ENCODE peak calls at places on chromosomes 3 and 15, in nine cellular contexts. M, L, B, O, X, K, A, E and D are unnamed samples.

GRCh38 chr3:35664460-35664919 is 25.2 kb downstream of the ARPP21 start:
- DNase-seq in M (peak; percentile 93), L (peak; percentile 61), B (no peak), O (peak; percentile 67), X (no peak), K (no peak), A (no peak), E (peak; percentile 45), D (no peak)

GRCh38 chr15:76209948-76210347 is 101.3 kb downstream of the ETFA start:
- DNase-seq in M (no peak), L (no peak), B (no peak), O (no peak), X (no peak), K (no peak), A (no peak), E (no peak), D (no peak)

GRCh38 chr15:45637552-45638033 is 2.8 kb downstream of the SQOR start:
- DNase-seq in M (peak; percentile 67), L (no peak), B (peak; percentile 67), O (peak; percentile 69), X (peak; percentile 32), K (peak; percentile 57), A (peak; percentile 71), E (peak; percentile 74), D (no peak)

GRCh38 chr15:51401065-51401780 is 59.8 kb downstream of the GLDN start:
- DNase-seq in M (no peak), L (no peak), B (no peak), O (no peak), X (no peak), K (no peak), A (no peak), E (no peak), D (no peak)

GRCh38 chr15:58484794-58485600 is 53.2 kb downstream of the LIPC start:
- DNase-seq in M (no peak), L (no peak), B (no peak), O (no peak), X (no peak), K (no peak), A (no peak), E (peak; percentile 76), D (no peak)

GRCh38 chr15:33587773-33588172 is 277.0 kb downstream of the RYR3 start:
- DNase-seq in M (no peak), L (no peak), B (no peak), O (no peak), X (no peak), K (no peak), A (no peak), E (no peak), D (no peak)

GRCh38 chr3:194727435-194728128 is 41.9 kb downstream of the FAM43A start:
- DNase-seq in M (no peak), L (no peak), B (no peak), O (no peak), X (no peak), K (no peak), A (no peak), E (no peak), D (no peak)

GRCh38 chr3:131033480-131034080 is 6.9 kb downstream of the NEK11 start:
- DNase-seq in M (no peak), L (no peak), B (no peak), O (no peak), X (peak; percentile 14), K (no peak), A (no peak), E (no peak), D (no peak)

GRCh38 chr3:99012051-99012450 is 110.6 kb upstream of the DCBLD2 start:
- DNase-seq in M (peak; percentile 85), L (no peak), B (no peak), O (no peak), X (no peak), K (no peak), A (no peak), E (no peak), D (no peak)

GRCh38 chr15:31485431-31485830 is 158.8 kb downstream of the KLF13 start:
- DNase-seq in M (no peak), L (no peak), B (no peak), O (no peak), X (no peak), K (peak; percentile 8), A (no peak), E (peak; percentile 39), D (no peak)

GRCh38 chr3:60948488-60948887 is 302.8 kb downstream of the FHIT start:
- DNase-seq in M (no peak), L (no peak), B (no peak), O (no peak), X (no peak), K (no peak), A (no peak), E (no peak), D (no peak)

GRCh38 chr3:36796896-36797295 is 32.5 kb upstream of the DCLK3 start:
- DNase-seq in M (no peak), L (no peak), B (no peak), O (no peak), X (no peak), K (no peak), A (no peak), E (no peak), D (no peak)

GRCh38 chr3:144556392-144556791 is 584.8 kb downstream of the DIPK2A start:
- DNase-seq in M (no peak), L (no peak), B (no peak), O (no peak), X (peak; percentile 3), K (no peak), A (no peak), E (no peak), D (peak; percentile 17)

GRCh38 chr15:90407871-90408317 is 19.9 kb downstream of the IQGAP1 start:
- DNase-seq in M (no peak), L (no peak), B (no peak), O (no peak), X (no peak), K (no peak), A (no peak), E (no peak), D (no peak)

GRCh38 chr3:98744283-98744682 is 18.9 kb upstream of the ST3GAL6 start:
- DNase-seq in M (no peak), L (no peak), B (no peak), O (no peak), X (no peak), K (no peak), A (no peak), E (no peak), D (no peak)

GRCh38 chr3:37992271-37993066 is 1.9 kb downstream of the VILL start:
- DNase-seq in M (no peak), L (peak; percentile 70), B (no peak), O (no peak), X (no peak), K (no peak), A (no peak), E (peak; percentile 87), D (no peak)
- TF ChIP-seq POLR2A in M (no peak), L (no peak), B (no peak), O (no peak), X (no peak), K (no peak), A (peak; percentile 39), E (peak; percentile 89), D (no peak)

GRCh38 chr3:38837358-38837757 is 21.3 kb upstream of the SCN10A start:
- DNase-seq in M (no peak), L (no peak), B (no peak), O (no peak), X (no peak), K (no peak), A (no peak), E (no peak), D (no peak)

GRCh38 chr3:38836561-38836960 is 20.5 kb upstream of the SCN10A start:
- DNase-seq in M (no peak), L (no peak), B (no peak), O (no peak), X (no peak), K (no peak), A (no peak), E (no peak), D (no peak)

GRCh38 chr3:38834717-38835116 is 18.7 kb upstream of the SCN10A start:
- DNase-seq in M (no peak), L (no peak), B (no peak), O (no peak), X (no peak), K (no peak), A (no peak), E (no peak), D (no peak)

GRCh38 chr3:38835939-38836338 is 19.9 kb upstream of the SCN10A start:
- DNase-seq in M (no peak), L (no peak), B (no peak), O (no peak), X (no peak), K (no peak), A (no peak), E (no peak), D (no peak)

GRCh38 chr3:38834110-38834509 is 18.1 kb upstream of the SCN10A start:
- DNase-seq in M (peak; percentile 5), L (peak; percentile 80), B (peak; percentile 40), O (peak; percentile 83), X (peak; percentile 9), K (peak; percentile 75), A (peak; percentile 15), E (peak; percentile 55), D (peak; percentile 55)
- TF ChIP-seq POLR2A in M (no peak), L (no peak), B (no peak), O (no peak), X (no peak), K (no peak), A (no peak), E (no peak), D (no peak)

DNA sequence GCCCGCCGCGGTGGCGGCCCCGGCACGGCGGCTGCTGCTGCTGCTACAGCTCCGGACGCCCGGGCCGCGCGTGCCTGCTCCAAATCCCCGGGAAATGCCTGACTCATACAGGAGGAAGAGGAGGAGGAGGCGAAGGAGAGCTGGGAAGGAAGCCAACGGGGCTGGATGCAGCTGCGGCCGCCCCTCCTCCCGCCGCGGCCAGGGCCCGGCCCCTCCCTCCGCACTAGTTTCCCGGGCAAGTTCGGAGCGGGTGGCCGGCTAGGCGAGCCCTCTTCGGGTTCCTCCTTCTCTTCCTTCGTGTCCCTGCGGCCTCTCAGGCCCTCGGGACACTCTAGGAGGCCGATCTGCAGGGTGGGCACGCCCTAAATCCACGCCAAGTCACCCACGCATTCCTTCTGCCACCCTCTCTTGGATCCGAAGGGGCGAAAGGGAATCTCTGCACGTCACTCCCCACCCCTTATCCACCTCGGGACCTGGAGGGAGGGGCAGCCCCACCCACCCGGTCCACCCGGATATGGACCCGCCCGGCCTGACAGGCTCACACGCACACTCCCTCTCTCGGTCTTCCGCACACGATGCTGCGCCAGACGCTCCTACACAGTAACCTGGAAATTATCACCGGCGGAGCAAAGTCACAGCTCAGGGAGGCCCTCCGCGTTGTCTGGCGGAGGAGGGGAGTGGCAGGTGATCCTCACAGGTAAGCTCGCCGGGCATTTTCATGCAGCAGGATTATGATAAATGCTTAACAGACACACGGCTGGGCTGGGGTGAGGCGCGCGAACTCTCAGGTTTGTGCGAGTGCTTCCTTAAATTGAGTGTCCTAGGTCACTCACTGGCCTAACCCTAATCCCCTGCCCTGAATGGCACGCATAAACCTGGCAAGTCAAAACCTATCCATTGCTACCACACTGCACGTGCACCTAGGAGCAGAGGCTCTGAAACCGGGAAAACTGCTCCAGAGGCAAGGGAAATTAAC is at the start of the genes OSBPL10 and ZNF860:
- DNase-seq in M (peak; percentile 91), L (peak; percentile 90), B (peak; percentile 78), O (peak; percentile 94), X (peak; percentile 53), K (peak; percentile 96), A (peak; percentile 88), E (peak; percentile 92), D (peak; percentile 69)
- TF ChIP-seq POLR2A in M (peak; percentile 70), L (no peak), B (no peak), O (no peak), X (peak; percentile 25), K (peak; percentile 80), A (peak; percentile 54), E (no peak), D (peak; percentile 55)

GRCh38 chr3:120854908-120855526 is 53.0 kb upstream of the STXBP5L start:
- DNase-seq in M (peak; percentile 2), L (no peak), B (no peak), O (no peak), X (no peak), K (no peak), A (no peak), E (no peak), D (no peak)
- TF ChIP-seq POLR2A in M (peak; percentile 13), L (no peak), B (no peak), O (no peak), X (no peak), K (no peak), A (no peak), E (no peak), D (no peak)